ENCODE peak calls at places on chromosomes 6 and 20, in four cellular contexts. P, N, B and A are unnamed samples.

GRCh38 chr6:134878136-134878535 is 71.8 kb downstream of the ALDH8A1 start:
- DNase-seq in P (no peak), N (no peak), B (no peak), A (no peak)

GRCh38 chr6:108622601-108623335 is 62.1 kb downstream of the FOXO3 start:
- DNase-seq in B (no peak), P (peak), N (peak), A (peak)

GRCh38 chr6:129489215-129489765 is 220.7 kb downstream of the ARHGAP18 start:
- DNase-seq in B (no peak), N (no peak), P (no peak), A (no peak)

GRCh38 chr20:48820649-48820973 is 7.2 kb downstream of the PREX1 start:
- DNase-seq in B (no peak), N (no peak), P (no peak), A (no peak)

GRCh38 chr6:34476941-34477340 is 11.1 kb downstream of the PACSIN1 start:
- DNase-seq in P (no peak), N (no peak), B (no peak), A (no peak)

GRCh38 chr20:24364464-24364863 is 105.0 kb upstream of the SYNDIG1 start:
- DNase-seq in N (peak), P (no peak), B (no peak), A (no peak)

GRCh38 chr6:159168536-159169192 is 536 bp upstream of the FNDC1 start:
- DNase-seq in N (no peak), B (peak), P (peak), A (peak)

GRCh38 chr20:3730803-3731370 is 1.6 kb upstream of the HSPA12B start:
- DNase-seq in P (no peak), N (no peak), B (no peak), A (no peak)

GRCh38 chr6:166515072-166515810 is 71.2 kb downstream of the RAMACL start:
- DNase-seq in P (no peak), N (peak), B (peak), A (peak)

GRCh38 chr6:36920546-36920945 is 34.0 kb upstream of the PI16 start:
- DNase-seq in B (no peak), P (no peak), N (no peak), A (peak)

GRCh38 chr6:74879970-74880369 is 325.9 kb downstream of the COL12A1 start:
- DNase-seq in B (no peak), P (no peak), N (peak), A (no peak)

GRCh38 chr6:33840064-33840926 is 36.5 kb upstream of the MLN start:
- DNase-seq in P (peak), B (peak), N (peak), A (peak)

GRCh38 chr6:31966506-31966905 is 5.4 kb downstream of the DXO start:
- DNase-seq in N (no peak), B (no peak), P (no peak), A (no peak)

GRCh38 chr6:112176175-112176574 is 78.2 kb downstream of the LAMA4 start:
- DNase-seq in B (no peak), N (no peak), P (no peak), A (no peak)

GRCh38 chr6:11050735-11051134 is 6.6 kb upstream of the ELOVL2 start:
- DNase-seq in B (no peak), P (no peak), N (peak), A (peak)

GRCh38 chr6:17714879-17715860 is 8.4 kb upstream of the NUP153 start:
- DNase-seq in P (peak), N (peak), B (no peak), A (peak)

GRCh38 chr20:58665606-58666005 is 14.5 kb downstream of the STX16 start:
- DNase-seq in P (no peak), N (no peak), B (no peak), A (no peak)

GRCh38 chr6:111791415-111791814 is 81.8 kb downstream of the FYN start:
- DNase-seq in P (no peak), N (peak), B (no peak), A (peak)

GRCh38 chr6:110415297-110415916 is at the start of gene DDO:
- DNase-seq in N (no peak), B (peak), P (peak), A (peak)
- H3K4me3 ChIP-seq in N (no peak), B (peak), P (peak), A (peak)

DNA sequence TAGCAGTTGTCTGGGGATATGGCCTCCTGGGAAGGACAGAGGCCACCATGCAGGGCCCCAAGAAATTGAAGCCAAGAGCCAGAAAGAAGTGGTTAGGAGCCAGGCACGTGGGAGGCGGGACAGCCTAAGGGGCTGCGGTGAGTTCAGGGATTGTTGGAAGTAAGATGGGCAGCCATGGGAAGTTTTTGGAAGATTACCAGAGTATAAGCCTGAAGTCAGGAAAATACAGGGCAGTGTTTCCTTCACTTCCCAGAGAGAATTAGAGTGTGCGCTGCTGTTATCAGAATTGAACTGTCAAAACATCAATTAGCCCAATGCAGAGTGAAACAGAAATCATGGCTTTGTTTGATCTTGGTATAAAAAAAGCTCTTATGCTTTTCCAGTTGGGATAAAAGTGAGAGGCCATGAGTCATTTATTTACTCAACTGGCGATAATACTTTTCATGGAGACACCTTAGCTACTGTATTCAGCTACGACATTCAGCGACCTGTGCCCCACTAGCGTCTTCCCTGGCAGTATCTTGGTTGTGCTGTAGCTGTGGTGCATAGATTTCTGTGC is 66.9 kb downstream of the PHACTR2 start:
- DNase-seq in N (no peak), B (peak), P (no peak), A (no peak)
- H3K4me3 ChIP-seq in N (no peak), B (peak), P (peak), A (no peak)

DNA sequence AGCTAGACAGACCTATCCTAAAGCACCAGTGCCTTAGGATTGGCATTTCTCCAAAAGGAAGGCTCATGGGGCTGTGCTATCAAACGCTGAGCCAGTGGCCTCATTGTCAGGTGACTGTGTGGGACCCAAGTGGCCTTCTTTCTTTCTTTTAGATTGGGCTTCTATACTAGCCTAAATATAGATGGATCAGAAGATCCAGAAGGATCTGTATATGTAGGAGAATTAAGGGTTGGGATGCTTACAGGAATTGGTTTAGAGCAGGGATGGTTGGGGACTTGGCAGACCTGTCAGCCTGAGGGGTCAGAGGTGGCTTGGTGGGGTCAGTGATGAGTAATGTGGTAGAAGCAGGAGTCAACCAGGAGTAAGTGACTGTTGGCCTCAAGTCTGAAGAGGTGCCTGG is 14.8 kb downstream of the ABT1 start:
- DNase-seq in B (no peak), P (no peak), N (no peak), A (no peak)
- H3K4me3 ChIP-seq in B (no peak), P (no peak), N (no peak), A (no peak)

GRCh38 chr6:100176321-100176950 is 182.4 kb upstream of the MCHR2 start:
- DNase-seq in N (peak), P (peak), B (peak), A (peak)
- H3K4me3 ChIP-seq in N (no peak), P (no peak), B (no peak), A (no peak)